ENCODE peak calls at places on chromosomes 11 and 22, in five cellular contexts. One of them, this sample, is unnamed.

GRCh38 chr11:30424851-30425250 is 101.9 kb downstream of the ARL14EP start:
- DNase-seq in transverse colon: no peak
- DNase-seq in body of pancreas: no peak
- DNase-seq in stomach: no peak
- DNase-seq in HepG2: no peak
- DNase-seq in this sample: no peak

GRCh38 chr11:58829736-58830135 is 14.8 kb downstream of the GLYATL2 start:
- DNase-seq in transverse colon: no peak
- DNase-seq in HepG2: no peak
- DNase-seq in stomach: no peak
- DNase-seq in body of pancreas: no peak
- DNase-seq in this sample: no peak

GRCh38 chr22:32660292-32660691 is 141.2 kb upstream of the TIMP3 start:
- DNase-seq in HepG2: peak
- DNase-seq in body of pancreas: peak
- DNase-seq in transverse colon: peak
- DNase-seq in stomach: peak
- DNase-seq in this sample: peak

GRCh38 chr11:32267679-32268187 is 167.6 kb downstream of the WT1 start:
- DNase-seq in transverse colon: no peak
- DNase-seq in stomach: no peak
- DNase-seq in body of pancreas: no peak
- DNase-seq in HepG2: no peak
- DNase-seq in this sample: no peak

GRCh38 chr22:42994917-42995562 is 19.9 kb downstream of the PACSIN2 start:
- DNase-seq in transverse colon: peak
- DNase-seq in body of pancreas: peak
- DNase-seq in stomach: peak
- DNase-seq in HepG2: peak
- DNase-seq in this sample: peak

GRCh38 chr11:78821371-78822306 is 247.0 kb upstream of the NARS2 start:
- DNase-seq in transverse colon: no peak
- DNase-seq in HepG2: no peak
- DNase-seq in stomach: no peak
- DNase-seq in body of pancreas: no peak
- DNase-seq in this sample: no peak

GRCh38 chr11:30561691-30562412 is 24.3 kb downstream of the MPPED2 start:
- DNase-seq in body of pancreas: no peak
- DNase-seq in HepG2: no peak
- DNase-seq in stomach: no peak
- DNase-seq in transverse colon: no peak
- DNase-seq in this sample: no peak

GRCh38 chr11:43790444-43790794 is 90.2 kb upstream of the ALKBH3 start:
- DNase-seq in body of pancreas: no peak
- DNase-seq in transverse colon: no peak
- DNase-seq in HepG2: no peak
- DNase-seq in stomach: no peak
- DNase-seq in this sample: no peak

GRCh38 chr11:126564588-126564987 is 209.1 kb downstream of the ST3GAL4 start:
- DNase-seq in body of pancreas: no peak
- DNase-seq in HepG2: no peak
- DNase-seq in transverse colon: no peak
- DNase-seq in stomach: no peak
- DNase-seq in this sample: no peak

GRCh38 chr11:75570559-75571139 is 8.6 kb downstream of the SERPINH1 start:
- DNase-seq in stomach: no peak
- DNase-seq in HepG2: no peak
- DNase-seq in transverse colon: no peak
- DNase-seq in body of pancreas: no peak
- DNase-seq in this sample: no peak

GRCh38 chr11:64777449-64778222 is 706 bp downstream of the SF1 start:
- DNase-seq in stomach: peak
- DNase-seq in HepG2: peak
- DNase-seq in body of pancreas: peak
- DNase-seq in transverse colon: peak
- DNase-seq in this sample: peak
- TF ChIP-seq POLR2A in stomach: no peak
- TF ChIP-seq POLR2A in HepG2: peak
- TF ChIP-seq POLR2A in body of pancreas: no peak
- TF ChIP-seq POLR2A in transverse colon: peak
- TF ChIP-seq POLR2A in this sample: no peak

DNA sequence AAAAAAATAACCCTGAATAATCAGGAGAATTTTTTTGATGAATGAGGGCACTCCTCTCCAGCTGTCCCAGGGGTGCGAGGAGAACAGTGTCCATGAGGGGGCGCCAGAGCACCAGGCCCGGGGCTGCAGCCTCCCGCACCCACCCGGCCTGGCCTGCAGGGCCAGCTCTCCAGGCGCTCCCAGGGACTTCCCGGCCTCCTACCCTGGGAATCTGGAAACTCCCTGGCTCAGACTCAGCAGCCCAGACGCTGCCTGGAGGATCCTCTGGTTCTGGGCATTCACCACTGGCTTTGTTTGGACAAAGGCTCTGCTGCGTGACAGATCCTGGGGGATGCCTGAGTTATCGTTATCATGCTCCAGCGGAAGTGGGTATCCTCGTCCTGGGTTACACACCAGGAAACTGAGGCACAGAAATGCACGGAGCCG is 31.0 kb downstream of the MCM5 start:
- DNase-seq in HepG2: peak
- DNase-seq in transverse colon: peak
- DNase-seq in body of pancreas: peak
- DNase-seq in stomach: peak
- DNase-seq in this sample: peak
- TF ChIP-seq POLR2A in HepG2: no peak
- TF ChIP-seq POLR2A in transverse colon: no peak
- TF ChIP-seq POLR2A in body of pancreas: no peak
- TF ChIP-seq POLR2A in stomach: no peak
- TF ChIP-seq POLR2A in this sample: no peak

DNA sequence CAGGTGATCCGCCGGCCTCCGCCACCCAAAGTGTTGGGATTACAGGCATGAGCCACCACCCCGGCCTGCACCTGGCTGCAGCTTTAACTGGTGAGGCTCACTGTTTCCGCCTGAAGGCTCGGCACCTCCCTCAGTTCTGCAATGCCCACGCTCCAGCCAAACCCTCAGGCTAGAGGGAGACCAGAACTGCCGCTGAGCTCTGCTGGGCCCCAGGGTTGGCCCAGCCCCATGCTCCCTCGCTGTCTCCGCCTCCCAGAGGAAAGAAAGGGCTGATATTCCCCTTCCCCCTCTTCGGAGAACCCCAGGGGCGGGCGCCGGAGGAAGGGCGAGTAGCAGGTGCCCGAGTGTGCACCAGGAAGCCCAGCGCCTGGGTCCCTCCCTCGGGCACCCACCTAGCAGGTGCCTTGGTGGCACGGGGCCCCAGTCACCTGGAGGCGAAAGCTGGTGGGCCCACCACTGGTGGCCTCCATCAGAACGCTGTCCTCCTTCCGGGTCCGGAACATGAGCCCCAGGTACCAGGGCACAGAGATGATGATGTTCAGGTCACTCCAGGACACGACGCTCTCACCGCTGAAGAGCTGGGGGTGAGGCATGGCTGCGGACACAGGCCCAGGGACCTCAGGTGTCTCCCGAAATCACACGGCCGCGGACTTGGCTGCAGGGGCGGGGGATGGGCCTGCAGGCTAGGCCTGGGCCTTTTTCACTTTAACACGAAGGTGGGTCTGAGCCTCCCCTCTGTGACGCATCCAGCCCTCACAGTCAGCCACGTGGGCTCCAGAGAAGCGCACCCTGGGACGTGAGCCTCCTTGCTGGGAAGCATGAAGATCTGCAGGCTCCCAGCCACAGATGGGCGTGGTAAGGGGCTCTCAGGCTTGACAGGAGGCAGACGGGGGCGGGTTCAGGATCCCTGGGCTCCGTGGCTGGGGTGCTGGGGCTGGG is 73.3 kb downstream of the TRMU start:
- DNase-seq in stomach: no peak
- DNase-seq in body of pancreas: no peak
- DNase-seq in HepG2: no peak
- DNase-seq in transverse colon: no peak
- DNase-seq in this sample: no peak
- TF ChIP-seq POLR2A in stomach: no peak
- TF ChIP-seq POLR2A in body of pancreas: no peak
- TF ChIP-seq POLR2A in HepG2: no peak
- TF ChIP-seq POLR2A in transverse colon: no peak
- TF ChIP-seq POLR2A in this sample: no peak

GRCh38 chr11:69598147-69598546 is 42.8 kb upstream of the CCND1 start:
- DNase-seq in body of pancreas: no peak
- DNase-seq in stomach: no peak
- DNase-seq in HepG2: no peak
- DNase-seq in transverse colon: no peak
- DNase-seq in this sample: no peak
- TF ChIP-seq POLR2A in body of pancreas: no peak
- TF ChIP-seq POLR2A in stomach: no peak
- TF ChIP-seq POLR2A in HepG2: no peak
- TF ChIP-seq POLR2A in transverse colon: no peak
- TF ChIP-seq POLR2A in this sample: no peak

GRCh38 chr11:57567512-57568329 is at the start of gene UBE2L6:
- DNase-seq in body of pancreas: peak
- DNase-seq in HepG2: no peak
- DNase-seq in stomach: peak
- DNase-seq in transverse colon: peak
- DNase-seq in this sample: peak
- TF ChIP-seq POLR2A in body of pancreas: peak
- TF ChIP-seq POLR2A in HepG2: no peak
- TF ChIP-seq POLR2A in stomach: no peak
- TF ChIP-seq POLR2A in transverse colon: no peak
- TF ChIP-seq POLR2A in this sample: no peak

GRCh38 chr22:39363751-39364484 is 14.1 kb downstream of the SYNGR1 start:
- DNase-seq in stomach: no peak
- DNase-seq in HepG2: no peak
- DNase-seq in transverse colon: no peak
- DNase-seq in body of pancreas: no peak
- DNase-seq in this sample: no peak
- TF ChIP-seq POLR2A in stomach: no peak
- TF ChIP-seq POLR2A in HepG2: no peak
- TF ChIP-seq POLR2A in transverse colon: no peak
- TF ChIP-seq POLR2A in body of pancreas: no peak
- TF ChIP-seq POLR2A in this sample: no peak

DNA sequence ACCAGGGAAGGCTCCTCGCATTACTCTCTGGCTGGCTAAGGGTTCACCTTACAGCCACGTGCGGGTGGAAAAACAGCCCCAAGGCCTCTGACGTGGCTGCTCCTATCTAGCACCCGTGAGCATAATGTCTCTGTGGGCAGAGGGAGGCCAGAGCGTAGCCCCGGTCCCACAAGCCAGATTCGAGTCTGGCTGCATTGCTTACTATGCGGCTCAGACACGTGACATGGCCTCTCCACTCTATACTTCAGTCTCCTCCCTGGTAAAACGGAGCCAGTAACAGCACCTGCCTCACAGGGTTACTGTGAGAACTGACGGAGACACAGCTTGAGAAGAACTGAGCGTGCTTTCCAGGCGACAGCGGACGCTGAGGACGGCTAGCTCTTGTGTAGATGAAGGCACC is 105.8 kb upstream of the BID start:
- DNase-seq in stomach: no peak
- DNase-seq in transverse colon: no peak
- DNase-seq in body of pancreas: no peak
- DNase-seq in HepG2: no peak
- DNase-seq in this sample: no peak
- TF ChIP-seq POLR2A in stomach: no peak
- TF ChIP-seq POLR2A in transverse colon: no peak
- TF ChIP-seq POLR2A in body of pancreas: no peak
- TF ChIP-seq POLR2A in HepG2: no peak
- TF ChIP-seq POLR2A in this sample: no peak

GRCh38 chr11:110429614-110430266 is at the start of gene FDX1:
- DNase-seq in transverse colon: peak
- DNase-seq in stomach: peak
- DNase-seq in HepG2: peak
- DNase-seq in body of pancreas: peak
- DNase-seq in this sample: peak
- TF ChIP-seq POLR2A in transverse colon: peak
- TF ChIP-seq POLR2A in stomach: no peak
- TF ChIP-seq POLR2A in HepG2: peak
- TF ChIP-seq POLR2A in body of pancreas: peak
- TF ChIP-seq POLR2A in this sample: no peak

DNA sequence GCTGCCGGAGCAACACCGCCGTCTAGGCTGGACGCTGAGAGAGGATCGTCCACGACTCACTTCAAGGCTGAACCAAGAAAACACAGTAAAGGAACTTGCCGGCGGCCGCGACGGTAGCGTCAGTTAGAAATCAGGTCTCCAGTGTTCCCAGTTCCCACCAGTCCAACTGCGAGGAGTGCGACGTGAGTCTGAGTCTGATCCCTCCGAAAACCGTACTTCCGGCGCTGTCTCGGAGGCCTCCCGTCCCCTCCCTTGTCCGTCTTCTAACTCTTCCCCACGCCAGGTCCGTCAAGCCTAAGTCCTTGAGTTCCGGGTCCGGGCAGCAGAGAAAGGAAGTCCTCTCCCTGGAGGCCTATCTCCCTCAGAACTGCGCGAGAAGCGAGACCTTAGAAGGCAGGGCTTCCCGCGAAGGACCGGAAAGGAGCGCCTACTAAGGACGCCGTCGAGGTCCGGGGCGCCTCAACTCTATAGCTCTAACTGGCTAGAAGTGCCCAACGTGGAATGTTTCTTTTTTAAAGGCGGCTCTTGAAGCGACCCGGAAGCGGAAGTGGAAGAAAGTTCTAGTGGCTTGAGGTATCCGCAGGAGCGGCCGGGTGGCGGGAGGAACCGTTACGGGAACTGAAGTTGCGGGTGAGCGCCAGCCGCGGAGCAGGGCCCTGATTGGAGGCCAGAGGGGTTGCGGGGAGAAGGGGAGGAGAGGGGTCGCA is at the start of the genes BANF1 and EIF1AD:
- DNase-seq in HepG2: peak
- DNase-seq in transverse colon: peak
- DNase-seq in body of pancreas: peak
- DNase-seq in stomach: peak
- DNase-seq in this sample: peak
- TF ChIP-seq POLR2A in HepG2: peak
- TF ChIP-seq POLR2A in transverse colon: peak
- TF ChIP-seq POLR2A in body of pancreas: no peak
- TF ChIP-seq POLR2A in stomach: no peak
- TF ChIP-seq POLR2A in this sample: no peak